ENCODE peak calls at places on chromosomes 3 and 15, in four cellular contexts. One of them, this sample, is unnamed.

GRCh38 chr15:66253643-66254363 is at the start of gene MEGF11:
- DNase-seq in GM19239: no peak
- DNase-seq in upper lobe of right lung: no peak
- DNase-seq in CD8-positive, alpha-beta T cell: no peak
- DNase-seq in this sample: no peak

GRCh38 chr3:129599073-129599472 is 7.4 kb downstream of the PLXND1 start:
- DNase-seq in GM19239: no peak
- DNase-seq in upper lobe of right lung: no peak
- DNase-seq in CD8-positive, alpha-beta T cell: no peak
- DNase-seq in this sample: no peak

GRCh38 chr3:106380232-106380631 is 511.4 kb upstream of the CBLB start:
- DNase-seq in GM19239: no peak
- DNase-seq in upper lobe of right lung: no peak
- DNase-seq in CD8-positive, alpha-beta T cell: no peak
- DNase-seq in this sample: no peak

GRCh38 chr15:63985221-63986184 is 60.8 kb downstream of the DAPK2 start:
- DNase-seq in GM19239: no peak
- DNase-seq in upper lobe of right lung: peak
- DNase-seq in CD8-positive, alpha-beta T cell: no peak
- DNase-seq in this sample: no peak

GRCh38 chr3:163951397-163951987 is 1126.8 kb downstream of the SI start:
- DNase-seq in GM19239: no peak
- DNase-seq in upper lobe of right lung: no peak
- DNase-seq in CD8-positive, alpha-beta T cell: no peak
- DNase-seq in this sample: no peak

GRCh38 chr15:47796339-47796738 is 79.0 kb downstream of the SEMA6D start:
- DNase-seq in GM19239: no peak
- DNase-seq in upper lobe of right lung: no peak
- DNase-seq in CD8-positive, alpha-beta T cell: no peak
- DNase-seq in this sample: no peak

GRCh38 chr15:71294636-71295241 is 179.5 kb downstream of the THSD4 start:
- DNase-seq in GM19239: no peak
- DNase-seq in upper lobe of right lung: no peak
- DNase-seq in CD8-positive, alpha-beta T cell: no peak
- DNase-seq in this sample: no peak

GRCh38 chr3:12325594-12326295 is 36.9 kb downstream of the PPARG start:
- DNase-seq in GM19239: no peak
- DNase-seq in upper lobe of right lung: no peak
- DNase-seq in CD8-positive, alpha-beta T cell: no peak
- DNase-seq in this sample: no peak

GRCh38 chr3:166444336-166444735 is 607.1 kb upstream of the BCHE start:
- DNase-seq in GM19239: no peak
- DNase-seq in upper lobe of right lung: no peak
- DNase-seq in CD8-positive, alpha-beta T cell: no peak
- DNase-seq in this sample: no peak

GRCh38 chr3:160179906-160180305 is 45.3 kb upstream of the C3orf80 start:
- DNase-seq in GM19239: no peak
- DNase-seq in upper lobe of right lung: no peak
- DNase-seq in CD8-positive, alpha-beta T cell: no peak
- DNase-seq in this sample: no peak